ENCODE peak calls at places on chromosome 17, in seven cellular contexts. Y is endothelial cell; S is cardiac fibroblast; H is LoVo; F is CD14-positive monocyte; X is AG10803; N is CD4-positive, alpha-beta T cell. P is an unnamed sample.

GRCh38 chr17:16040710-16041251 is 41.2 kb downstream of the TTC19 start:
- DNase-seq in Y (no peak), S (peak; percentile 34), H (no peak), F (no peak), X (peak; percentile 87), N (no peak), P (no peak)

GRCh38 chr17:75412455-75413317 is 7.2 kb upstream of the GRB2 start:
- DNase-seq in Y (peak; percentile 74), S (peak; percentile 71), H (peak; percentile 65), F (peak; percentile 59), X (peak; percentile 45), N (peak; percentile 55), P (peak; percentile 85)

GRCh38 chr17:18368948-18369347 is 5.6 kb upstream of the SHMT1 start:
- DNase-seq in Y (no peak), S (no peak), H (no peak), F (no peak), X (no peak), N (no peak), P (no peak)

GRCh38 chr17:55770220-55770870 is 19.5 kb downstream of the PCTP start:
- DNase-seq in Y (no peak), S (peak; percentile 88), H (peak; percentile 48), F (no peak), X (peak; percentile 72), N (no peak), P (peak; percentile 71)

GRCh38 chr17:58308985-58309917 is 19.3 kb downstream of the TSPOAP1 start:
- DNase-seq in Y (no peak), S (no peak), H (no peak), F (peak; percentile 48), X (no peak), N (no peak), P (peak; percentile 19)

GRCh38 chr17:57861737-57862409 is 12.0 kb upstream of the MRPS23 start:
- DNase-seq in Y (no peak), S (peak; percentile 53), H (peak; percentile 55), F (no peak), X (peak; percentile 41), N (no peak), P (peak; percentile 46)

GRCh38 chr17:77329741-77330531 is 189.2 kb downstream of the SEC14L1 start:
- DNase-seq in Y (no peak), S (no peak), H (no peak), F (no peak), X (no peak), N (no peak), P (peak; percentile 36)

GRCh38 chr17:4004517-4005295 is 40.5 kb upstream of the ATP2A3 start:
- DNase-seq in Y (peak; percentile 89), S (peak; percentile 33), H (no peak), F (peak; percentile 59), X (no peak), N (peak; percentile 49), P (peak; percentile 90)

GRCh38 chr17:65301184-65301583 is 164.0 kb downstream of the RGS9 start:
- DNase-seq in Y (no peak), S (no peak), H (no peak), F (no peak), X (no peak), N (no peak), P (no peak)

GRCh38 chr17:45429338-45430005 is 3.2 kb downstream of the ARHGAP27 start:
- DNase-seq in Y (no peak), S (no peak), H (no peak), F (no peak), X (no peak), N (no peak), P (peak; percentile 71)

GRCh38 chr17:76384987-76385891 is 830 bp downstream of the SPHK1 start:
- DNase-seq in Y (peak; percentile 36), S (peak; percentile 91), H (peak; percentile 24), F (peak; percentile 95), X (peak; percentile 69), N (no peak), P (peak; percentile 76)

GRCh38 chr17:80442764-80443163 is 27.8 kb downstream of the ENDOV start:
- DNase-seq in Y (no peak), S (no peak), H (no peak), F (no peak), X (no peak), N (no peak), P (no peak)

GRCh38 chr17:57819867-57820266 is 30.0 kb downstream of the MRPS23 start:
- DNase-seq in Y (no peak), S (no peak), H (no peak), F (no peak), X (no peak), N (no peak), P (no peak)

GRCh38 chr17:76659928-76660614 is 16.5 kb upstream of the ST6GALNAC1 start:
- DNase-seq in Y (no peak), S (no peak), H (peak; percentile 69), F (peak; percentile 41), X (no peak), N (peak; percentile 24), P (no peak)

GRCh38 chr17:67648032-67648761 is 69.5 kb upstream of the NOL11 start:
- DNase-seq in Y (no peak), S (no peak), H (no peak), F (no peak), X (no peak), N (no peak), P (no peak)

GRCh38 chr17:9672266-9672665 is 26.9 kb downstream of the USP43 start:
- DNase-seq in Y (no peak), S (no peak), H (no peak), F (no peak), X (peak; percentile 69), N (no peak), P (no peak)

GRCh38 chr17:40915199-40915661 is 22.2 kb downstream of the KRT23 start:
- DNase-seq in Y (no peak), S (peak; percentile 96), H (peak; percentile 61), F (no peak), X (peak; percentile 96), N (no peak), P (no peak)

GRCh38 chr17:51275381-51275780 is 15.0 kb downstream of the UTP18 start:
- DNase-seq in Y (no peak), S (peak; percentile 78), H (no peak), F (no peak), X (peak; percentile 89), N (no peak), P (no peak)

GRCh38 chr17:8019665-8020064 is 17.2 kb downstream of the GUCY2D start:
- DNase-seq in Y (no peak), S (peak; percentile 66), H (no peak), F (no peak), X (no peak), N (no peak), P (no peak)

GRCh38 chr17:46854515-46854914 is 3.1 kb downstream of the WNT9B start:
- DNase-seq in Y (no peak), S (no peak), H (no peak), F (no peak), X (peak; percentile 32), N (no peak), P (no peak)

GRCh38 chr17:27339836-27340550 is 46.1 kb downstream of the WSB1 start:
- DNase-seq in Y (no peak), S (peak; percentile 46), H (peak; percentile 62), F (peak; percentile 60), X (no peak), N (no peak), P (no peak)

GRCh38 chr17:82035488-82035887 is 2.0 kb downstream of the DCXR start:
- DNase-seq in Y (no peak), S (no peak), H (no peak), F (no peak), X (no peak), N (no peak), P (no peak)

GRCh38 chr17:954431-955164 is 25.0 kb downstream of the NXN start:
- DNase-seq in Y (no peak), S (peak; percentile 27), H (no peak), F (no peak), X (peak; percentile 66), N (no peak), P (no peak)

GRCh38 chr17:78917451-78918307 is 7.5 kb downstream of the TIMP2 start:
- DNase-seq in Y (no peak), S (no peak), H (no peak), F (no peak), X (no peak), N (no peak), P (no peak)

GRCh38 chr17:29565643-29566472 is 979 bp downstream of the ABHD15 start:
- DNase-seq in Y (no peak), S (no peak), H (no peak), F (no peak), X (no peak), N (peak; percentile 41), P (peak; percentile 56)

GRCh38 chr17:10151667-10152496 is 46.5 kb downstream of the GAS7 start:
- DNase-seq in Y (no peak), S (no peak), H (no peak), F (peak; percentile 95), X (no peak), N (no peak), P (no peak)

GRCh38 chr17:61416540-61417363 is 17.1 kb downstream of the TBX2 start:
- DNase-seq in Y (peak; percentile 96), S (peak; percentile 89), H (peak; percentile 85), F (peak; percentile 77), X (peak; percentile 84), N (no peak), P (peak; percentile 93)

GRCh38 chr17:82587234-82588086 is 60.8 kb downstream of the WDR45B start:
- DNase-seq in Y (no peak), S (no peak), H (no peak), F (no peak), X (no peak), N (no peak), P (peak; percentile 51)

P was measured in D341Med.